ENCODE peak calls at places on chromosomes 6 and 20, in seven cellular contexts. R, X, P, G, W, T and M are unnamed samples.

GRCh38 chr6:41894366-41895299 is 542 bp downstream of the USP49 start:
- DNase-seq in G (peak), R (peak), W (no peak), T (no peak), X (peak), P (peak), M (no peak)

GRCh38 chr6:13425971-13426931 is 61.1 kb downstream of the GFOD1 start:
- DNase-seq in T (no peak), X (no peak), R (no peak), P (no peak), G (no peak), W (peak), M (no peak)

GRCh38 chr6:116866281-116866871 is 10.7 kb upstream of the RFX6 start:
- DNase-seq in R (no peak), W (no peak), X (no peak), G (peak), P (no peak), T (no peak), M (no peak)

GRCh38 chr6:31621320-31621939 is 915 bp downstream of the PRRC2A start:
- DNase-seq in T (no peak), G (no peak), W (no peak), R (no peak), P (no peak), X (no peak), M (no peak)

GRCh38 chr6:52108128-52108527 is 20.7 kb upstream of the PKHD1 start:
- DNase-seq in T (no peak), R (no peak), X (no peak), P (no peak), G (peak), W (no peak), M (no peak)

GRCh38 chr20:1707588-1708449 is 50.2 kb upstream of the SIRPG start:
- DNase-seq in P (no peak), X (no peak), R (no peak), W (no peak), G (no peak), T (no peak), M (no peak)

GRCh38 chr20:22729180-22729579 is 144.8 kb upstream of the FOXA2 start:
- DNase-seq in W (no peak), R (no peak), P (no peak), G (peak), X (no peak), T (no peak), M (no peak)

GRCh38 chr20:57211949-57212889 is 54.2 kb downstream of the BMP7 start:
- DNase-seq in W (no peak), X (peak), G (peak), R (peak), P (no peak), T (no peak), M (peak)

GRCh38 chr6:136333824-136334464 is 44.3 kb upstream of the BCLAF1 start:
- DNase-seq in X (no peak), P (no peak), T (no peak), W (no peak), R (no peak), G (no peak), M (no peak)

GRCh38 chr6:160137130-160137988 is 15.7 kb downstream of the SLC22A1 start:
- DNase-seq in X (no peak), W (no peak), T (no peak), P (no peak), G (no peak), R (no peak), M (no peak)

GRCh38 chr20:62651285-62652021 is 9.2 kb downstream of the SLCO4A1 start:
- DNase-seq in T (no peak), R (peak), G (no peak), X (no peak), P (peak), W (peak), M (peak)